ENCODE peak calls at places on chromosomes 2 and 18, in four cellular contexts. T, W, I and H are unnamed samples. For H3K4me1, the result is how much of the 10 kb centered on the place peaks cover.

GRCh38 chr2:74091391-74091790 is 56.3 kb downstream of the BOLA3 start:
- DNase-seq in W (no peak), T (no peak), I (no peak), H (no peak)

GRCh38 chr2:240640939-240641338 is 15.7 kb downstream of the GPR35 start:
- DNase-seq in T (peak), I (peak), W (no peak), H (no peak)

GRCh38 chr2:172972005-172972619 is 103.5 kb upstream of the MAP3K20 start:
- DNase-seq in I (peak), W (peak), T (no peak), H (peak)

GRCh38 chr2:200305797-200306718 is at the start of gene SPATS2L:
- DNase-seq in W (peak), T (peak), I (peak), H (peak)

GRCh38 chr2:119689218-119689617 is 10.2 kb downstream of the TMEM177 start:
- DNase-seq in I (no peak), W (peak), T (no peak), H (no peak)

GRCh38 chr18:22604390-22604985 is 186.8 kb upstream of the CTAGE1 start:
- DNase-seq in I (peak), T (no peak), W (no peak), H (no peak)

GRCh38 chr2:71460595-71461303 is 7.4 kb downstream of the DYSF start:
- DNase-seq in I (peak), W (no peak), T (no peak), H (peak)

GRCh38 chr2:64947906-64948305 is 41.3 kb upstream of the SLC1A4 start:
- DNase-seq in I (no peak), T (no peak), W (no peak), H (no peak)

GRCh38 chr2:54559593-54560145 is 103.5 kb downstream of the SPTBN1 start:
- DNase-seq in I (peak), T (no peak), W (no peak), H (peak)

GRCh38 chr2:240898108-240898730 is 2.3 kb upstream of the MAB21L4 start:
- DNase-seq in T (no peak), W (no peak), I (no peak), H (no peak)

GRCh38 chr2:74554821-74555531 is 456 bp downstream of the DOK1 start:
- DNase-seq in I (peak), W (peak), T (peak), H (no peak)

GRCh38 chr2:7516447-7517121 is 599.4 kb downstream of the RNF144A start:
- DNase-seq in W (no peak), I (no peak), T (no peak), H (no peak)

GRCh38 chr2:38602136-38602731 is 494 bp downstream of the HNRNPLL start:
- DNase-seq in W (peak), I (peak), T (peak), H (peak)

GRCh38 chr2:237600205-237600846 is 9.8 kb upstream of the RAB17 start:
- DNase-seq in T (no peak), W (no peak), I (peak), H (peak)

GRCh38 chr2:207107551-207107950 is 58.2 kb downstream of the KLF7 start:
- DNase-seq in I (peak), W (no peak), T (no peak), H (no peak)

GRCh38 chr2:172826522-172826921 is 90.9 kb downstream of the RAPGEF4 start:
- DNase-seq in T (no peak), I (no peak), W (no peak), H (no peak)

GRCh38 chr2:68765739-68766377 is 31.2 kb downstream of the ARHGAP25 start:
- DNase-seq in I (no peak), T (peak), W (no peak), H (no peak)

GRCh38 chr2:233468047-233468745 is 98.4 kb downstream of the USP40 start:
- DNase-seq in T (peak), I (peak), W (peak), H (no peak)

GRCh38 chr2:150909613-150910012 is 352.1 kb downstream of the RBM43 start:
- DNase-seq in T (no peak), I (no peak), W (no peak), H (no peak)

GRCh38 chr2:181231886-181232644 is 225.1 kb upstream of the ITGA4 start:
- DNase-seq in I (no peak), W (no peak), T (no peak), H (no peak)

GRCh38 chr2:109614715-109615636 is 812 bp downstream of the SOWAHC start:
- DNase-seq in T (peak), I (peak), W (peak), H (no peak)

GRCh38 chr2:22901471-22901870 is 483.5 kb upstream of the KLHL29 start:
- DNase-seq in T (no peak), I (no peak), W (no peak), H (no peak)

GRCh38 chr2:12715878-12716249 is 872 bp upstream of the TRIB2 start:
- DNase-seq in W (peak), I (peak), T (peak), H (no peak)

GRCh38 chr18:9135912-9136314 is 668 bp upstream of the ANKRD12 start:
- DNase-seq in W (no peak), T (no peak), I (no peak), H (no peak)

GRCh38 chr18:32770651-32771168 is 2.1 kb downstream of the KLHL14 start:
- DNase-seq in I (no peak), W (no peak), T (no peak), H (no peak)

GRCh38 chr18:32772580-32773186 is at the start of gene KLHL14:
- DNase-seq in W (no peak), T (no peak), I (no peak), H (no peak)

GRCh38 chr18:32773187-32773712 is 427 bp upstream of the KLHL14 start:
- DNase-seq in W (no peak), T (no peak), I (no peak), H (no peak)

GRCh38 chr18:32771169-32771751 is 1.6 kb downstream of the KLHL14 start:
- DNase-seq in I (no peak), W (peak), T (no peak), H (no peak)

GRCh38 chr18:32771871-32772499 is 838 bp downstream of the KLHL14 start:
- DNase-seq in W (peak), T (no peak), I (no peak), H (no peak)
- H3K4me1 ChIP-seq in W (under half), T (under half), I (under half), H (under half)

DNA sequence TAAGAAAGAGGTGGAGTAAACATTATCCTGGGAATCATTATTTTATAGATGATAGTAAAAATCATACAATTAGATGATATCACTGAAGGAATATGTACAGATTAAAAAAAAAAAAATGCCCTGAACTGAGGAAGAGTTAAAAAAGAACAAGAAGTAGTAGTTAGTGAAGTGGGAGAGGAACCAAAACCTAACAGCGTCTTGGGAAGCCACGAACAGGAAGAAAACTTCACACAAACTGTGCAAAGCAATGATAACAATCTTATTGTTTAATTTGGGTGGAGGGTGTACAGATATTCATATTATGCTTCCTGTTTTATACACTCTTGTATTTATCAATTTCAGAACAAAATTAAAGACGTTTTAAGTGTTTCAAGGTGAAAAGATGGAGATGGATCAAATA is 3.5 kb downstream of the HEATR5B start:
- DNase-seq in W (no peak), I (no peak), T (no peak), H (no peak)
- H3K4me1 ChIP-seq in W (under half), I (under half), T (under half), H (under half)

GRCh38 chr2:239274391-239275001 is 126.3 kb downstream of the HDAC4 start:
- DNase-seq in I (peak), T (no peak), W (peak), H (peak)

GRCh38 chr2:239275871-239276812 is 124.7 kb downstream of the HDAC4 start:
- DNase-seq in I (peak), W (peak), T (no peak), H (no peak)

GRCh38 chr2:239273280-239274234 is 127.3 kb downstream of the HDAC4 start:
- DNase-seq in W (peak), I (no peak), T (peak), H (peak)

GRCh38 chr2:239276813-239277193 is 124.0 kb downstream of the HDAC4 start:
- DNase-seq in I (no peak), W (no peak), T (no peak), H (peak)

DNA sequence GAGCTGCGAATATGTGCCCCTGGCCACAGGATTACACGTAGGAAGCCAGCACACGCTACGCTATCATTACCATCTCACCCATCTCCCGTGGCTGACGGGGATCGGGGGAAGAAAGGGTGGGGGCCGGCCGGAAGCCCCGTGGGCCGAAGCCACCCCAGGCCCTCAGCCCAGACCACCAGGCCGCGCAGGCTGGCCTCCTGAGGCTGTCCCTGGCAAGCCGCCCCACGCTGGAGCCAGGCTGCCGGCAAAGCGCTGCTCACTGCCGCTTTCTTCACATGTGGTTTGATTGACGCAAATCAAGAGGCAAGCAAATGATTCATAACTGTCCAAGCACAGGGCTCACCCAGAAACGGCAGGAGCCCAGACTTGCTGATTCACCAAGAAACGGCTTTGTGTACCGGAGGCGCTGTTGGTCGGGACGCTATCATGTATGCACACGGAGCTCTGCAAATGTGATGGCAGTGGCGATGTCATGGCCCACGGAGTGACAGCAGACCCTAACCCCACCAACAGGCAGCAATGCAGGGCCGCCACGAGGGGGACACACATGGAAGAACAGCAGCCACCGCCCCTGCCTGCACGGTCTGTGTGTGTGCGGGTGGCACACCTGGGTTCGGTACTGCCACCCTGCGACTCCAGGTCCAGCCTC is 125.7 kb downstream of the HDAC4 start:
- DNase-seq in I (peak), T (peak), W (peak), H (peak)
- H3K4me1 ChIP-seq in I (half or more), T (under half), W (under half), H (half or more)

DNA sequence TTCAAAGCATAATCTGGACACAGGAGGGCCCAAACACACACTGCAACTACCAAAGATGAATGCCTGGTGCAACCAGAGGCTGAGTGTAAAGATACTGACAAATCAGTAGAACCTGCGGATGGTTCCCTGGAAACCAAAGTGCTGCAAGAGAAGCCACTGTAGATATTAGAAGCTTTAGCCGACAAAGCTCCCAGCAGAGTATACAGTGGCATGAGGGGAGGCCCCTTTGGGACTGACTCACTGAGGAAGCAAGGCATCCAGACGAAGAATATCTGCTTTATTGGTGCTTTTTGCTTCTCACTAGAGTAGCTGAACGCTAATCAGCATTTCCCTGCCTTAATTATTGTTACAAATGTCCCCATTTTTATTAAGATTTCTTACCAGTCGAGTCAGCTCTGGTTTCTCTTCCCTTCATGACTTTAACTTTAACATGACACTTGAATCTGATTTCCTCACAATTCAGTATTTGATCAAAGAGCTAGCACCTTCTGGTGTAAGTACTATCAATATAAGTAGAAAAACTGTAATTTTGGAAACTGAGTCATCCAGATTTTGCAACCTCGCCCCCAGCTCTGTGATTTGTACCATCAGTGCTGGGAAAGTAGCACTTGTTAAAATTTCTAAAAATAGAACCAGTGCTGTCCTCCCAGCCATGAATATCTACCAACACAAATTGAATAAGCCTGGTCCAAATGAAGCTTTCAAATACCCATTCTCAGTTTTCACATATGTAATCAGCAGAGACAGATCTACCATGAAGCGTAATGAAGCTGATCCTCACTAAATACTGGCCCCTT is 34.2 kb downstream of the FIGN start:
- DNase-seq in I (no peak), T (no peak), W (no peak), H (no peak)
- H3K4me1 ChIP-seq in I (under half), T (under half), W (under half), H (under half)

GRCh38 chr18:60888225-60888624 is 445.0 kb upstream of the CDH20 start:
- DNase-seq in T (no peak), I (no peak), W (no peak), H (no peak)
- H3K4me1 ChIP-seq in T (under half), I (under half), W (under half), H (under half)

GRCh38 chr2:204110250-204111183 is 174.0 kb downstream of the ICOS start:
- DNase-seq in T (no peak), I (no peak), W (peak), H (peak)
- H3K4me1 ChIP-seq in T (under half), I (under half), W (under half), H (under half)